ENCODE peak calls at places on chromosomes 7 and 10, in five cellular contexts. I is PC-9, E is OCI-LY7, W is mammary epithelial cell, S is mesenchymal stem cell. D is an unnamed sample.

GRCh38 chr10:26911811-26912461 is 51.2 kb upstream of the ABI1 start:
- DNase-seq in I (no peak), W (no peak), S (no peak), E (peak; percentile 53), D (no peak)

GRCh38 chr10:69315610-69316312 is 37.5 kb downstream of the HK1 start:
- DNase-seq in I (no peak), S (peak; percentile 32), W (no peak), E (no peak), D (no peak)

GRCh38 chr10:124142296-124142853 is 49.0 kb upstream of the CHST15 start:
- DNase-seq in W (no peak), E (no peak), S (no peak), I (no peak), D (no peak)

GRCh38 chr10:103890194-103890658 is 27.8 kb downstream of the STN1 start:
- DNase-seq in S (no peak), W (peak; percentile 82), I (peak; percentile 78), E (no peak), D (no peak)

GRCh38 chr7:54701982-54702381 is 57.0 kb downstream of the SEC61G start:
- DNase-seq in W (no peak), I (no peak), E (no peak), S (no peak), D (no peak)

GRCh38 chr7:73734619-73735525 is 3.7 kb downstream of the ABHD11 start:
- DNase-seq in E (peak; percentile 91), I (peak; percentile 97), S (peak; percentile 88), W (peak; percentile 88), D (peak; percentile 76)

GRCh38 chr10:46326066-46326465 is 39.3 kb downstream of the ANTXRL start:
- DNase-seq in S (no peak), W (no peak), I (no peak), E (no peak), D (no peak)

GRCh38 chr7:51080622-51081269 is 235.9 kb downstream of the COBL start:
- DNase-seq in E (no peak), I (no peak), W (no peak), S (no peak), D (peak; percentile 26)

GRCh38 chr7:143239822-143240221 is 18.0 kb downstream of the TAS2R40 start:
- DNase-seq in W (peak; percentile 45), I (no peak), S (peak; percentile 11), E (no peak), D (no peak)

GRCh38 chr7:276230-276835 is 13.6 kb upstream of the FOXL3 start:
- DNase-seq in S (no peak), W (no peak), I (no peak), E (no peak), D (no peak)

GRCh38 chr7:94395141-94396041 is 696 bp downstream of the COL1A2 start:
- DNase-seq in S (peak; percentile 91), W (peak; percentile 63), E (peak; percentile 64), I (no peak), D (peak; percentile 78)

GRCh38 chr7:158963780-158964222 is 107.4 kb downstream of the DYNC2I1 start:
- DNase-seq in W (no peak), S (peak; percentile 73), I (no peak), E (no peak), D (no peak)

GRCh38 chr10:110803830-110804338 is 67.8 kb upstream of the PDCD4 start:
- DNase-seq in W (peak; percentile 40), S (peak; percentile 63), E (peak; percentile 74), I (no peak), D (peak; percentile 27)

GRCh38 chr10:16063350-16063749 is 203.0 kb upstream of the MINDY3 start:
- DNase-seq in I (no peak), E (no peak), S (no peak), W (no peak), D (no peak)
- H2AFZ ChIP-seq in I (no peak overlapping the region), E (no peak overlapping the region), S (no peak overlapping the region), W (no peak overlapping the region), D (no peak overlapping the region)

GRCh38 chr10:80194373-80195045 is 10.8 kb downstream of the ANXA11 start:
- DNase-seq in W (no peak), E (no peak), S (no peak), I (no peak), D (no peak)
- H3K27ac ChIP-seq in W (peak overlapping the region; percentile 18), E (no peak overlapping the region), S (no peak overlapping the region), I (peak overlapping the region; percentile 37), D (no peak overlapping the region)

DNA sequence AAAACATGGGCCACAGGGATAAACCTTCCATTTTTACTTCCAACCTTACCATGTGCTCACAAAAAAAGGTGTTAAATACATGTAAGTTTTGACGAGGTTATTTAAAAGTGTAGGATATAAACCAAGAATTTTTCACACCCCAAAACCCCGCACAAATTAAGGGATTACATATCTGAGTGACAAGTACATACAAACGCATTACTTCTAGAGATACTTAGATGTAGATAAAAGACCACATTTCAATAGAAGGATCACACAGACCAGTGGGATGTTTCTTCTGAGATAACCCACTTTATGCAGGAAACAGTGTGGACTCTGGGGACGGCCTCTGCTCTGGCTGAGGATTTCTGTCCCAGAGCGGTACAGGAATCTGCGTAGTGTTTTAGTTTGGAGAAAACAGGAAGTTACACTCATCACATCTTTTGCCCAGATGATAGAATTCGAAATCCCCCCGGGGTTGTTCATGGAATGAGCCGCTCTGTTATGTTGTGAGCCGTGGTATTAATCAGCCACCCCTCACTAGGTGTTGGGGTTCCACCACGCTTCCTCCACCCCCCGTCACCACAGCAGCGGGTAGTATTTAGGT is 1.4 kb upstream of the CUL1 start:
- DNase-seq in W (no peak), I (no peak), E (peak; percentile 44), S (peak; percentile 50), D (no peak)
- H2AFZ ChIP-seq in W (peak overlapping the region; percentile 70), I (peak overlapping the region; percentile 98), E (peak overlapping the region; percentile 86), S (no peak overlapping the region), D (no peak overlapping the region)

DNA sequence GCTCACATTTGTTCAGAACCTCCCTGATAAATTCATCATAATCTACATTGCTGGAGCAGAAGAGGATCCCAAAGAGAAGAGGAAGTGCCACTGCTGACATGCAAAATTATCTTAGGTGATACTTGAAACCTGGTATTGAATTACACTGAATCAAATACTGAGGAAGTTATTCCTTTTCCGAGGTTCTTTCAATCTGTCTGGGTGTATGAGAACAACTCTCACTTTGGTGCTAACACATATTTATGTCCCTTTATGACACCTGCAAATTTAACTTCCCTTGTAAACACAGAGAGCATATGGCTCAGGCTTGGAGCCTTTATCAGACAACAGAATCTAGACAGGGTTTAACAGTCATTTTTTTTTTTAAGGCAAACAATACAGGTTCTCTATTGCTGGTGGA is 131.4 kb downstream of the SRPK2 start:
- DNase-seq in E (peak; percentile 3), W (no peak), S (no peak), I (no peak), D (no peak)
- H3K27ac ChIP-seq in E (no peak overlapping the region), W (no peak overlapping the region), S (no peak overlapping the region), I (peak overlapping the region; percentile 55), D (no peak overlapping the region)

DNA sequence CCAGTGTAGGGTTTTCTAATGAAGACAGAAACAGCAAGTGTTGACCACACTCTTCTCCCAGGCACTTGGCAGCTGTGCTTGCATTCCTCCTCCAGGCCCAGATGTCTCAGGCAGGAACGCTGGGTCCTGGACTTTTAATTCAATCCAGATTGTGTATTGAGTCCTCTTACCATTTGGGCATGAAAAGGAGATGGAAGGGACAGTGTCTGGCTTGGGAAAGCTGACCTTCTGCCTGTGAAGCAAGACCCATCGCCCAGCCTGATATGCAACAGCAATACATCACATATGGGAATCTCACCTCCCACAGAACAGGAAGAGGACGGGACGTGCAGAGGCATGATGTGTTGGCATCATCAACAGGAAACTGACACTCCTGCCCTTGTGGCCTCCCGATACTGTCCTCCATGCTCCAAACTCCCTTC is 174.4 kb upstream of the LYZL2 start:
- DNase-seq in E (no peak), S (no peak), W (peak; percentile 72), I (no peak), D (no peak)
- H2AFZ ChIP-seq in E (no peak overlapping the region), S (no peak overlapping the region), W (peak overlapping the region; percentile 81), I (no peak overlapping the region), D (no peak overlapping the region)

DNA sequence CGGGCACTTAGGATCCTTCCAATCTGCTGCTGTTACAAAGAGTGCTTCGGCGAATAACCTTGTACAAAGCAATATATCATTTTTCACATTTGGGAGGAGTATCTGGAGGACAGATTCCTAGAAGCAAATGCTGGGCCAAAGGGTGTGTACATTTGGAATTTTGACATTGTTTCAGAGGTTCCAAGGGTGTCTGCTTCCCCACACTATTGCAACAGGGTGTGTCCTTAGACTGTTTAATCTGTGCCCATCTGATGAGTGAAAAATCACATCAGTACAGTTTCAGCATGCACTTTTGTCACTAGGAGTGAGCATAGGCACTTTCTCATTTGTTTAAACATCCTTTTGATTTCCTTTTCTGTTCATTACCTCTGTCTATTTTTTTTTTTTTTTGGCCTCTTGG is 8.6 kb upstream of the ELFN1 start:
- DNase-seq in E (no peak), I (no peak), S (no peak), W (no peak), D (no peak)
- H3K27ac ChIP-seq in E (no peak overlapping the region), I (no peak overlapping the region), S (no peak overlapping the region), W (no peak overlapping the region), D (no peak overlapping the region)

DNA sequence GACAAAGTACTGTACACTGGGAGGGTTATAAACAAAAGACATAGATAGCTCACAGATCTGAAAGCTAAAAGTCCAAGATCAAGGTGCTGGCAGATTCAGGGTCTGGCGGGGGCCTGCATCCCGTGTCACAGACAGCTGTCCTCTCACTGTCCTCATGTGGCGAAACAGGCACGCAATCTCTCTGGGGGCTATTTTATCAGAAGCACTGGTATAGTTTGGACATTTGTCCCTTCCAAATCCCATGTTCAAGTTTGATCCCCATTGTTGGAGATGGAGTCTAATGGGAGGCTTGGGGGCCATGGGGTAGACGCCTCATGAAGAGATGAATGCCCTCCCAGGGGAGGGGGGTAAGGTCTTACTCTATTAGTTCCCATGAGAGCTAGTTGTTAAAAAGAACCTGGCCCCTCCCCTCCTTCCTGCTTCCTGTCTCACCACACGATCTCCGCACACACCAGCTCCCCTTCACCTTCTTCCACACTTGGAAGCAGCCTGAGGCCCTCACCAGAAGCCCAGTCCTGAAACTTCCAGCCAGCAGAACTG is 72.5 kb upstream of the UCN3 start:
- DNase-seq in S (no peak), E (peak; percentile 7), W (no peak), I (peak; percentile 49), D (no peak)
- H2AFZ ChIP-seq in S (peak overlapping the region; percentile 39), E (peak overlapping the region; percentile 8), W (peak overlapping the region; percentile 87), I (peak overlapping the region; percentile 18), D (no peak overlapping the region)

DNA sequence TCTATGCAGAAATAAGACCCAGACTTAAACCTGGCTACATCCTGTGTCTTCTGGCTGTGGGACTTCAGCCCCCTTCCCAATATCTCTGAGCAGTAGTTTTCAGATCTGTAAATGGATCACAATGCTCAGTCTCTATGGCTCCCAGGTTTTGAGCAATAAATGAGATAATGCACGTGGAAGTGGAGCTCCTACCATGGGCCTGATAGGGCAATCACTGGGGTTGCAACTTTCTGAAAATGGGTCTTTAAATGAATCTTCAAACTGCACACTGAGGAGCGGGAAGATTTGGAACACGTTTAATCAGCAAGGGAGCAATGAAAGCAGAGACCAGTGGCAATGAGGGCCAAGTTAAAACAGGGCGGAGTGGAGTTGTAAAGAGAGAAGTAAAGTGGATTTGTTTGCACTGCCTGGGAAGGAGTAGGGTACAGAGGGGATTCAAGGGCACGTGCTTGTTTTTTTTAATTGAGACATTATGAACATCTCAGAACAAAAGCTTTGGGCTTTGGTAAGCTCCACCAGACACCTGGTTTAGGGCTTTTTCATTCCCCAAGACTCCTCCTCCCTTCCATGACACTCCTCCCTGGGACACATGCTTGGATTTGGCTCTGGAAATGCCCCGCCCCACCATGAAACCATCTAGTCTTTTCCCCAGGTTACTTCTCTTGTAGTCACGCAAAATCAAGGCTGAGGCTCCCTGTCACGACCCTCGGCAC is 42.7 kb downstream of the PAPSS2 start:
- DNase-seq in S (no peak), W (no peak), E (no peak), I (no peak), D (no peak)
- H3K27ac ChIP-seq in S (no peak overlapping the region), W (no peak overlapping the region), E (no peak overlapping the region), I (no peak overlapping the region), D (no peak overlapping the region)